ENCODE peak calls at places on chromosomes 3 and 15, in four cellular contexts. One of them, this sample, is unnamed.

GRCh38 chr3:124282751-124283643 is 291.1 kb upstream of the ROPN1 start:
- DNase-seq in HepG2: no peak
- DNase-seq in GM12878: no peak
- DNase-seq in K562: no peak
- DNase-seq in this sample: no peak

GRCh38 chr3:135084404-135084803 is 289.3 kb downstream of the EPHB1 start:
- DNase-seq in HepG2: no peak
- DNase-seq in GM12878: no peak
- DNase-seq in K562: no peak
- DNase-seq in this sample: no peak

GRCh38 chr15:83904107-83904720 is 250.3 kb downstream of the ADAMTSL3 start:
- DNase-seq in GM12878: no peak
- DNase-seq in HepG2: no peak
- DNase-seq in K562: no peak
- DNase-seq in this sample: no peak

GRCh38 chr15:98943609-98944111 is 63.9 kb downstream of the PGPEP1L start:
- DNase-seq in HepG2: no peak
- DNase-seq in K562: no peak
- DNase-seq in GM12878: no peak
- DNase-seq in this sample: no peak

GRCh38 chr3:179067291-179067690 is 4.3 kb downstream of the ZMAT3 start:
- DNase-seq in K562: no peak
- DNase-seq in GM12878: no peak
- DNase-seq in HepG2: peak; percentile 15
- DNase-seq in this sample: no peak

GRCh38 chr3:173624086-173624485 is 226.5 kb downstream of the NLGN1 start:
- DNase-seq in HepG2: no peak
- DNase-seq in K562: no peak
- DNase-seq in GM12878: no peak
- DNase-seq in this sample: no peak

GRCh38 chr15:30872341-30872748 is 31.4 kb upstream of the FAN1 start:
- DNase-seq in K562: no peak
- DNase-seq in HepG2: no peak
- DNase-seq in GM12878: no peak
- DNase-seq in this sample: no peak

GRCh38 chr15:26891448-26891881 is 24.6 kb downstream of the GABRA5 start:
- DNase-seq in HepG2: peak; percentile 36
- DNase-seq in GM12878: no peak
- DNase-seq in K562: peak; percentile 83
- DNase-seq in this sample: peak; percentile 70

GRCh38 chr3:194879991-194880939 is 194.6 kb downstream of the FAM43A start:
- DNase-seq in K562: no peak
- DNase-seq in GM12878: no peak
- DNase-seq in HepG2: no peak
- DNase-seq in this sample: no peak

GRCh38 chr3:100225883-100226282 is 34.9 kb upstream of the TBC1D23 start:
- DNase-seq in K562: no peak
- DNase-seq in HepG2: peak; percentile 43
- DNase-seq in GM12878: no peak
- DNase-seq in this sample: no peak

GRCh38 chr3:196868297-196868661 is 559 bp downstream of the SENP5 start:
- DNase-seq in HepG2: peak; percentile 20
- DNase-seq in K562: peak; percentile 58
- DNase-seq in GM12878: no peak
- DNase-seq in this sample: no peak

GRCh38 chr3:150742141-150742523 is 20.8 kb downstream of the SIAH2 start:
- DNase-seq in K562: no peak
- DNase-seq in GM12878: no peak
- DNase-seq in HepG2: no peak
- DNase-seq in this sample: no peak

GRCh38 chr3:3798641-3799113 is 554 bp upstream of the LRRN1 start:
- DNase-seq in HepG2: no peak
- DNase-seq in GM12878: no peak
- DNase-seq in K562: no peak
- DNase-seq in this sample: no peak

GRCh38 chr3:97389883-97390282 is 374.7 kb upstream of the ARL6 start:
- DNase-seq in GM12878: no peak
- DNase-seq in HepG2: no peak
- DNase-seq in K562: no peak
- DNase-seq in this sample: no peak

GRCh38 chr3:161296814-161297213 is 74.5 kb downstream of the SPTSSB start:
- DNase-seq in K562: no peak
- DNase-seq in GM12878: no peak
- DNase-seq in HepG2: no peak
- DNase-seq in this sample: no peak

GRCh38 chr3:87370007-87370406 is 93.6 kb upstream of the POU1F1 start:
- DNase-seq in GM12878: no peak
- DNase-seq in K562: no peak
- DNase-seq in HepG2: no peak
- DNase-seq in this sample: no peak

GRCh38 chr3:102398196-102398595 is 36.6 kb upstream of the ZPLD1 start:
- DNase-seq in HepG2: no peak
- DNase-seq in K562: no peak
- DNase-seq in GM12878: no peak
- DNase-seq in this sample: no peak

GRCh38 chr3:184718431-184718830 is 6.6 kb upstream of the MAGEF1 start:
- DNase-seq in K562: no peak
- DNase-seq in HepG2: no peak
- DNase-seq in GM12878: no peak
- DNase-seq in this sample: no peak

GRCh38 chr3:186237915-186238314 is 124.1 kb downstream of the DGKG start:
- DNase-seq in K562: no peak
- DNase-seq in HepG2: no peak
- DNase-seq in GM12878: no peak
- DNase-seq in this sample: no peak

GRCh38 chr3:52088445-52089367 is 32.3 kb upstream of the DUSP7 start:
- DNase-seq in HepG2: peak; percentile 22
- DNase-seq in GM12878: no peak
- DNase-seq in K562: peak; percentile 78
- DNase-seq in this sample: no peak

GRCh38 chr3:178036745-178037144 is 499.5 kb upstream of the KCNMB2 start:
- DNase-seq in K562: no peak
- DNase-seq in GM12878: no peak
- DNase-seq in HepG2: no peak
- DNase-seq in this sample: no peak

GRCh38 chr3:177721864-177722370 is 524.6 kb upstream of the TBL1XR1 start:
- DNase-seq in HepG2: no peak
- DNase-seq in GM12878: no peak
- DNase-seq in K562: no peak
- DNase-seq in this sample: no peak

GRCh38 chr15:81155375-81156218 is 21.5 kb downstream of the CFAP161 start:
- DNase-seq in HepG2: peak; percentile 32
- DNase-seq in GM12878: no peak
- DNase-seq in K562: peak; percentile 72
- DNase-seq in this sample: peak; percentile 69

GRCh38 chr3:179272385-179272784 is 21.5 kb upstream of the KCNMB3 start:
- DNase-seq in GM12878: no peak
- DNase-seq in HepG2: no peak
- DNase-seq in K562: no peak
- DNase-seq in this sample: no peak

GRCh38 chr3:126672741-126673140 is 17.8 kb upstream of the TXNRD3 start:
- DNase-seq in HepG2: no peak
- DNase-seq in K562: no peak
- DNase-seq in GM12878: no peak
- DNase-seq in this sample: no peak

GRCh38 chr15:94164202-94164807 is 67.1 kb upstream of the MCTP2 start:
- DNase-seq in HepG2: peak; percentile 53
- DNase-seq in K562: peak; percentile 38
- DNase-seq in GM12878: no peak
- DNase-seq in this sample: no peak

GRCh38 chr3:62323241-62323640 is 50.1 kb downstream of the FEZF2 start:
- DNase-seq in HepG2: no peak
- DNase-seq in GM12878: no peak
- DNase-seq in K562: no peak
- DNase-seq in this sample: no peak

GRCh38 chr3:5384557-5384956 is 197.1 kb downstream of the EDEM1 start:
- DNase-seq in GM12878: no peak
- DNase-seq in K562: no peak
- DNase-seq in HepG2: no peak
- DNase-seq in this sample: no peak

DNA sequence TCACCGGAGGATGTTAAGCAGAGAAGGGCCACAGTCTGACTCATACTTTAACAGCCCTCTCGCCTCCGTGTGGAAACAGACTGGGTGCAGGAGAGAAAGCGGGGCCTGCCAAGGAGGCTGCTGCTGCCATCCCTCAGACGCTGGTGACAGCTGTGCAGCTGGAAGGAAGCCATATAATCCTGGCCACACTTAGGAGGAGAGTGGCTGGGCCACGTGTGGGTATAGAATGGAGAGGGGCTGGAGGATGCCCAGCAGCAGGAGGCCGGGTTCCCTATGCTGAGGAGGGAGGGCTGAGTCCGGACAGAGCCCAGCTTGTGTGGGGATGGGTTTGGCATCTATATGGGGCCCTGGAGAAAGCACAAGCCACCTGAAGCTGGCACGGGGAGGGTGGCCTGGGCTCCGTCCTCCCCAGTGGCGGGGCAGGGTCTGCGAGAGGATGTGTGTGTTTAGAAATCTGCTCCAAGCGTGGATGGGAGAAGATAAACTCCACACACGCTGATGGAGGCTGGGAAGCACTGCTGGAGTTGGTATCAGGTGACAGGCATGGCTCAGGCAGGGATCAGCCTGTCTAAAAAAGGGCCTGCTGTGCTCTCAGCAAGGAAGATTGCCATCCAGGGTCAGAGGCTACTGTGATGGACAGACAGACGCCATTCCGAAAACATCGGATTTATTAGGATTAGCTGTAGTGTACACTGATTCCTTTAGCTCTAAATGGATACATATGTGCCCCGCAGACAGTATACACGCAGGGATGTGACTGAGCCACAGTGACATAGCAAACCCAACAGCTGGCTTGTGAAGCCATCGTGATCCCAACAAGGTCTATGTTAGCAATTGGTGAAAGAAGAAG is 15.9 kb downstream of the ABTB1 start:
- DNase-seq in K562: no peak
- DNase-seq in GM12878: no peak
- DNase-seq in HepG2: no peak
- DNase-seq in this sample: no peak
- TF ChIP-seq CHD4 in K562: no peak
- TF ChIP-seq CHD4 in GM12878: no peak
- TF ChIP-seq CHD4 in HepG2: no peak
- TF ChIP-seq CHD4 in this sample: no peak

GRCh38 chr15:61457050-61457733 is 228.1 kb upstream of the RORA start:
- DNase-seq in GM12878: no peak
- DNase-seq in HepG2: no peak
- DNase-seq in K562: no peak
- DNase-seq in this sample: no peak

DNA sequence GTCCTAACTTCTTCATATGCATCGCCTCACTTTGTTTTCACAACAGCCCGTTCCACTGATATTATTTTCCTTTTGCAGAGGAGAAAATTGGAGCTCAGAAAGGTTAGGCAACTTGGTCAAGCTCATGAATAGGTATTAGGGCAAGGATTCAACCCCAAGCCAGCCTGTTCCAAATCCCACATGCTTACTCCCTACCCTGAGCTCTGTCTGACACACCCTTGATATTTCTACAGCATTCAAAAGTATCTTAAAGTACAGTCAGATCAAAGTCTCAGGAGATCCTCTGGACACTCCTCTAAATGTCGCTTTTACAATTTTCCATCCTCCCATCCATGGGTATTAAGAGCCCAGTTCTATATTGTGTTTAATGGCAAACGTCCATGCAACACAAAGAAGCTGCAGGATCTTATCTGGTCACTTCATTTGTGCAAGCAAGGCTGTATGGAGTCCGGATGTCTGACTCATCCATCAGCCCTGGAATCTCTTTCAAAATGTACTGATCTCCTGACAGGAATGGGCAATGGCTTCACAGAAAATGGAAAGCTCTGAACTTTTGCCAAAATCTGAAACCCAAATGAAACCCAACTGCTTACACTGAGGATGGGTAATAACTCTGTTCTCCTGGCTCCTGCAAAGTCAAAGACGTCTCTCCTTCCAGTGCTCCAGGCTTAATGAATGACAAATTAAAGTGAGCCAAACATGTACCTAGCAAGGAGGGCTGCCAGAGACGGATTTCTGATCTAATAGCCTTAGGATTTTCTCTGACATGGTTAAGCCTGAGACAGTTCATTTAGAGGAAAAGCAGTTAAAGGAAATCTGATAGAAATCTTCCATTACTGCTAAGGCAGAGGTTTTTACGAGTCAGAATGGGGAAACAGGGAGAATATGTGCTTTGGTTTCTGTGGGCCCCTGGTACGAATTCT is 230.9 kb upstream of the RORA start:
- DNase-seq in GM12878: no peak
- DNase-seq in K562: no peak
- DNase-seq in HepG2: peak; percentile 4
- DNase-seq in this sample: peak; percentile 15
- TF ChIP-seq CHD4 in GM12878: no peak
- TF ChIP-seq CHD4 in K562: no peak
- TF ChIP-seq CHD4 in HepG2: no peak
- TF ChIP-seq CHD4 in this sample: no peak

DNA sequence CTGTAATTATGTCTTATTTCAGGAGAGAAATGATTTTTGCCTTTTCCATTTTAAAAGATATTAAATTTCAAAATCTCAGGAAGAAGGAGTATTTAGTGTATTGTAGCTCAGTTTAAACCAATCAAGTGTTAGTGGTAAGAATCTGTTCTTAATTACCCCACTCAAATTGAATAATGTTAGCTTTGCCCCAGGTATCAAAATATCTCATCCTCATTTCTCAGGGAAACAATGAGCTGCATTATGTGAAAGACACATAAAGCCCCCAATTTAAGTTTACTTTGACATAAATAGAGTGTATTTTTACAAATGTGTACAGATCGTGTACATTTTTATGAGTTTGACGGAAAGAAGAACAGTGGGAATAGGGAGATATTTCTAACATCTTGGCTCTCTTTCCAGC is 317.4 kb upstream of the RARB start:
- DNase-seq in GM12878: no peak
- DNase-seq in HepG2: no peak
- DNase-seq in K562: no peak
- DNase-seq in this sample: no peak
- TF ChIP-seq CHD4 in GM12878: no peak
- TF ChIP-seq CHD4 in HepG2: no peak
- TF ChIP-seq CHD4 in K562: no peak
- TF ChIP-seq CHD4 in this sample: no peak

DNA sequence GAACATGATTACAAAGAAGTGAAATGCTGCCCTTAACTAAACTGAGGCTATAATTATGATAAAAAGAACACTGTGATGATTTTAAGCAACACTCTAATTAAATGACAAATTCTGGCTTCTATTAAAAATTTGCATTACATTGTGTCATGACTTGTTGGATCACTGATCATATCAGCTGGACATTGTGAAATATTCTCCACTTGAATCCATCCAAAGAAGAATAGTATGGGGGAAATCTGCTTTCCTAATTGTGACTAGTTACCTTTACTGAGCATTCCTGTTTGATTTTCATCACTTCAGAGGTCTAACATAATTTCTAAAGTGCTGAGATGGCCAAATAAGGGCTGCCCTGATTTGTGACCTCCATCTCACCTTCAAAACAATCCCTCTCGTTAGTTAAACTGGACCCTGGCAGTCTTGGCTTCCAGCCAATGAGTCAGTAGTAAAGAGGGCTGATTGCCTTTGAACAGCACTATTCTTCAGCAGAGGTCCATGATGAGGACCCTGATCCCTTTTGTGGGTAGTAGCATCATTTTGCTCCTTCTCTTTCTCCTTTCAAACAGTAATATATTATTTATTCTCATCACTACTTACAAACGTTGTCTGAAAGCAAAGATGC is 53.5 kb upstream of the LEKR1 start:
- DNase-seq in K562: no peak
- DNase-seq in HepG2: no peak
- DNase-seq in GM12878: no peak
- DNase-seq in this sample: no peak
- TF ChIP-seq CHD4 in K562: no peak
- TF ChIP-seq CHD4 in HepG2: no peak
- TF ChIP-seq CHD4 in GM12878: no peak
- TF ChIP-seq CHD4 in this sample: no peak